ENCODE peak calls at places on chromosomes 1 and 21, in seven cellular contexts. One of them, this sample, is unnamed.

GRCh38 chr1:94729287-94729686 is 90.9 kb upstream of the SLC44A3 start:
- DNase-seq in neural crest cell: no peak
- DNase-seq in mammary epithelial cell: no peak
- DNase-seq in HFFc6: peak; percentile 51
- DNase-seq in PC-9: no peak
- DNase-seq in progenitor cell of endocrine pancreas: no peak
- DNase-seq in fibroblast of the aortic adventitia: peak; percentile 97
- DNase-seq in this sample: no peak

GRCh38 chr1:50416553-50417453 is 6.4 kb downstream of the DMRTA2 start:
- DNase-seq in neural crest cell: no peak
- DNase-seq in HFFc6: no peak
- DNase-seq in progenitor cell of endocrine pancreas: no peak
- DNase-seq in fibroblast of the aortic adventitia: no peak
- DNase-seq in PC-9: no peak
- DNase-seq in mammary epithelial cell: no peak
- DNase-seq in this sample: no peak

GRCh38 chr1:210702512-210702911 is 373.8 kb downstream of the HHAT start:
- DNase-seq in HFFc6: no peak
- DNase-seq in PC-9: no peak
- DNase-seq in progenitor cell of endocrine pancreas: no peak
- DNase-seq in neural crest cell: no peak
- DNase-seq in fibroblast of the aortic adventitia: no peak
- DNase-seq in mammary epithelial cell: no peak
- DNase-seq in this sample: no peak

GRCh38 chr1:205088341-205088740 is 4.1 kb upstream of the TMEM81 start:
- DNase-seq in mammary epithelial cell: no peak
- DNase-seq in progenitor cell of endocrine pancreas: no peak
- DNase-seq in neural crest cell: no peak
- DNase-seq in HFFc6: peak; percentile 33
- DNase-seq in fibroblast of the aortic adventitia: no peak
- DNase-seq in PC-9: no peak
- DNase-seq in this sample: no peak

GRCh38 chr1:115725600-115725999 is 42.9 kb downstream of the CASQ2 start:
- DNase-seq in fibroblast of the aortic adventitia: no peak
- DNase-seq in mammary epithelial cell: no peak
- DNase-seq in PC-9: no peak
- DNase-seq in progenitor cell of endocrine pancreas: no peak
- DNase-seq in HFFc6: no peak
- DNase-seq in neural crest cell: no peak
- DNase-seq in this sample: no peak

GRCh38 chr1:209642817-209643216 is 9.4 kb downstream of the LAMB3 start:
- DNase-seq in progenitor cell of endocrine pancreas: no peak
- DNase-seq in PC-9: no peak
- DNase-seq in mammary epithelial cell: no peak
- DNase-seq in neural crest cell: no peak
- DNase-seq in fibroblast of the aortic adventitia: no peak
- DNase-seq in HFFc6: no peak
- DNase-seq in this sample: peak; percentile 55

GRCh38 chr1:6600410-6601048 is 2.1 kb downstream of the KLHL21 start:
- DNase-seq in progenitor cell of endocrine pancreas: no peak
- DNase-seq in HFFc6: no peak
- DNase-seq in fibroblast of the aortic adventitia: peak; percentile 34
- DNase-seq in PC-9: no peak
- DNase-seq in neural crest cell: no peak
- DNase-seq in mammary epithelial cell: no peak
- DNase-seq in this sample: no peak

GRCh38 chr1:57908471-57908870 is 484.6 kb upstream of the DAB1 start:
- DNase-seq in mammary epithelial cell: no peak
- DNase-seq in fibroblast of the aortic adventitia: no peak
- DNase-seq in progenitor cell of endocrine pancreas: no peak
- DNase-seq in neural crest cell: no peak
- DNase-seq in HFFc6: no peak
- DNase-seq in PC-9: no peak
- DNase-seq in this sample: no peak

GRCh38 chr21:45363921-45364463 is 41.0 kb upstream of the COL18A1 start:
- DNase-seq in HFFc6: peak; percentile 99
- DNase-seq in PC-9: peak; percentile 91
- DNase-seq in fibroblast of the aortic adventitia: peak; percentile 99
- DNase-seq in progenitor cell of endocrine pancreas: no peak
- DNase-seq in neural crest cell: no peak
- DNase-seq in mammary epithelial cell: peak; percentile 96
- DNase-seq in this sample: peak; percentile 64

GRCh38 chr21:35046880-35047229 is 2.2 kb downstream of the RUNX1 start:
- DNase-seq in fibroblast of the aortic adventitia: no peak
- DNase-seq in progenitor cell of endocrine pancreas: no peak
- DNase-seq in PC-9: peak; percentile 64
- DNase-seq in neural crest cell: no peak
- DNase-seq in HFFc6: no peak
- DNase-seq in mammary epithelial cell: no peak
- DNase-seq in this sample: no peak

GRCh38 chr1:206456577-206457375 is 13.5 kb upstream of the IKBKE start:
- DNase-seq in progenitor cell of endocrine pancreas: no peak
- DNase-seq in HFFc6: peak; percentile 75
- DNase-seq in mammary epithelial cell: peak; percentile 59
- DNase-seq in fibroblast of the aortic adventitia: no peak
- DNase-seq in neural crest cell: no peak
- DNase-seq in PC-9: peak; percentile 33
- DNase-seq in this sample: no peak

GRCh38 chr1:35298464-35298863 is 30.0 kb downstream of the ZMYM4 start:
- DNase-seq in PC-9: no peak
- DNase-seq in fibroblast of the aortic adventitia: peak; percentile 63
- DNase-seq in mammary epithelial cell: peak; percentile 57
- DNase-seq in HFFc6: peak; percentile 21
- DNase-seq in neural crest cell: no peak
- DNase-seq in progenitor cell of endocrine pancreas: no peak
- DNase-seq in this sample: no peak

GRCh38 chr1:193457676-193458075 is 271.3 kb upstream of the B3GALT2 start:
- DNase-seq in fibroblast of the aortic adventitia: no peak
- DNase-seq in neural crest cell: no peak
- DNase-seq in HFFc6: peak; percentile 57
- DNase-seq in progenitor cell of endocrine pancreas: no peak
- DNase-seq in mammary epithelial cell: no peak
- DNase-seq in PC-9: no peak
- DNase-seq in this sample: no peak

GRCh38 chr1:13764933-13765332 is 64.9 kb downstream of the PRDM2 start:
- DNase-seq in mammary epithelial cell: no peak
- DNase-seq in progenitor cell of endocrine pancreas: no peak
- DNase-seq in PC-9: no peak
- DNase-seq in HFFc6: no peak
- DNase-seq in fibroblast of the aortic adventitia: no peak
- DNase-seq in neural crest cell: no peak
- DNase-seq in this sample: no peak

GRCh38 chr1:153340356-153340755 is 8.3 kb downstream of the PGLYRP4 start:
- DNase-seq in progenitor cell of endocrine pancreas: no peak
- DNase-seq in mammary epithelial cell: no peak
- DNase-seq in neural crest cell: no peak
- DNase-seq in HFFc6: no peak
- DNase-seq in fibroblast of the aortic adventitia: no peak
- DNase-seq in PC-9: no peak
- DNase-seq in this sample: no peak

GRCh38 chr1:153669606-153670005 is 1.2 kb downstream of the ILF2 start:
- DNase-seq in fibroblast of the aortic adventitia: no peak
- DNase-seq in neural crest cell: no peak
- DNase-seq in HFFc6: no peak
- DNase-seq in progenitor cell of endocrine pancreas: no peak
- DNase-seq in PC-9: no peak
- DNase-seq in mammary epithelial cell: no peak
- DNase-seq in this sample: no peak

GRCh38 chr1:115282825-115283224 is 55.2 kb downstream of the NGF start:
- DNase-seq in fibroblast of the aortic adventitia: peak; percentile 88
- DNase-seq in progenitor cell of endocrine pancreas: no peak
- DNase-seq in neural crest cell: no peak
- DNase-seq in mammary epithelial cell: no peak
- DNase-seq in PC-9: no peak
- DNase-seq in HFFc6: no peak
- DNase-seq in this sample: no peak

GRCh38 chr1:110773813-110774212 is 99.1 kb upstream of the KCNA3 start:
- DNase-seq in neural crest cell: no peak
- DNase-seq in fibroblast of the aortic adventitia: no peak
- DNase-seq in PC-9: no peak
- DNase-seq in mammary epithelial cell: no peak
- DNase-seq in HFFc6: no peak
- DNase-seq in progenitor cell of endocrine pancreas: no peak
- DNase-seq in this sample: no peak

GRCh38 chr1:21293537-21294265 is 3.4 kb upstream of the ECE1 start:
- DNase-seq in progenitor cell of endocrine pancreas: no peak
- DNase-seq in neural crest cell: no peak
- DNase-seq in PC-9: no peak
- DNase-seq in HFFc6: no peak
- DNase-seq in fibroblast of the aortic adventitia: no peak
- DNase-seq in mammary epithelial cell: no peak
- DNase-seq in this sample: no peak

DNA sequence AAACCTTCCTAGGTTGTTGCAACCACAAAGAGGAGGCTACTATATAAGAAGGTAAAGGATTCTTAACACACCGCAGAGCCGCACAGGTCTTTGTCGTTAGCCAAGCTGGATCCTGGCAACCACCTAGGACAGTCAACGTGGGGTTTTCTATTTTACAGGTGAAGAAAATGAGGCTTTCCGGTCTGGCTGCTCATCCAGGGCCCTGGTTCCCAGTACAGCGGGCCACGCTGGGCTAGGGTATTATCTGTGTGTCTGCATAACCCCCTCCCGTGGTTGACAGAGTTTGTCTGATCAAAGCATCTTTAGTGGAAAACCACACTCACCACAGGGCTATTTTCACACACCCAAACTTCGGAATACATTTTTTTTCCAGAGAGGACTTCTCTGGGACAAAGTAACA is 39.0 kb upstream of the PDE9A start:
- DNase-seq in fibroblast of the aortic adventitia: no peak
- DNase-seq in neural crest cell: no peak
- DNase-seq in HFFc6: no peak
- DNase-seq in progenitor cell of endocrine pancreas: no peak
- DNase-seq in PC-9: no peak
- DNase-seq in mammary epithelial cell: peak; percentile 13
- DNase-seq in this sample: no peak
- TF ChIP-seq CTCF in fibroblast of the aortic adventitia: no peak
- TF ChIP-seq CTCF in neural crest cell: no peak
- TF ChIP-seq CTCF in HFFc6: no peak
- TF ChIP-seq CTCF in progenitor cell of endocrine pancreas: no peak
- TF ChIP-seq CTCF in PC-9: no peak
- TF ChIP-seq CTCF in mammary epithelial cell: no peak
- TF ChIP-seq CTCF in this sample: no peak

DNA sequence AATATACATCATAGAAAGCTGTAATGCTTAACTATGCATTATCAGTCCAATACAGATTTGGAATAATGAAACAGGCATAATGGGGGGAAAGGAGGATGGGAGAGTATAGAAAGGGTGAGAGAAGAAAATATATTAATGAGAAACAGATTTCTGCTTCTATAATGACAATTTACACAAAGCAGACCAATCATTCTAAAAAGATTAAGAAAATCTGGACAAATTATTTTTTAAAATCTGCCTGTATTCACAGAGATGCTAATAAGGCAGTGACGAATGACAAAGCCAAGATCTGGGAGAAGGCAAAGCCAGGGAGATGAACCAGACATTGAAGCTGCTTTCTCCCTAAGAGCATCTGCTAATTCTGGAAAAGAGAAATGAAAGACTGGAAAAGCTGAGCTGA is 50.0 kb downstream of the SPATA6 start:
- DNase-seq in neural crest cell: no peak
- DNase-seq in PC-9: no peak
- DNase-seq in mammary epithelial cell: no peak
- DNase-seq in fibroblast of the aortic adventitia: no peak
- DNase-seq in progenitor cell of endocrine pancreas: no peak
- DNase-seq in HFFc6: no peak
- DNase-seq in this sample: no peak
- TF ChIP-seq CTCF in neural crest cell: no peak
- TF ChIP-seq CTCF in PC-9: no peak
- TF ChIP-seq CTCF in mammary epithelial cell: no peak
- TF ChIP-seq CTCF in fibroblast of the aortic adventitia: no peak
- TF ChIP-seq CTCF in progenitor cell of endocrine pancreas: no peak
- TF ChIP-seq CTCF in HFFc6: no peak
- TF ChIP-seq CTCF in this sample: no peak

GRCh38 chr1:188719735-188720134 is 1757.9 kb downstream of the BRINP3 start:
- DNase-seq in progenitor cell of endocrine pancreas: no peak
- DNase-seq in fibroblast of the aortic adventitia: no peak
- DNase-seq in mammary epithelial cell: no peak
- DNase-seq in HFFc6: no peak
- DNase-seq in neural crest cell: no peak
- DNase-seq in PC-9: no peak
- DNase-seq in this sample: no peak

DNA sequence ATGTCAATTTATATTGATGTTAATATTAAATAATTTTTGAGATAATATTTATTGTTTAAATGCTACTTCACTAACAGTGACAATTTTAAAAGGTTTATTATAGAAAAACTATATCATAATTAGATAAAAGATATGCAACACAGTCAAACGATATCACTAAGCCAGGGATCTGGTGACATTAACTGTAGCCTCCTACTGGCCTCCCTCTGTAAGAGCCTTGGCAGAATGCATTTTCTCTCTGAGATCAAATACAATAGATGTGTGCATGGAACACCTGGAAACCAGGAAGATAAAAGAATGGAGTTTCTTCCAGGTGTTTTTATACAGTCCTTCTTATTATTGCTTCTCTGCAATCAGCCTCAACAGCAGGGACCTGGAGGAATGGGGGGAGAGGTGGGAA is 1762.1 kb downstream of the BRINP3 start:
- DNase-seq in HFFc6: no peak
- DNase-seq in PC-9: no peak
- DNase-seq in fibroblast of the aortic adventitia: no peak
- DNase-seq in progenitor cell of endocrine pancreas: no peak
- DNase-seq in mammary epithelial cell: peak; percentile 2
- DNase-seq in neural crest cell: no peak
- DNase-seq in this sample: no peak
- TF ChIP-seq CTCF in HFFc6: no peak
- TF ChIP-seq CTCF in PC-9: no peak
- TF ChIP-seq CTCF in fibroblast of the aortic adventitia: no peak
- TF ChIP-seq CTCF in progenitor cell of endocrine pancreas: peak; percentile 55
- TF ChIP-seq CTCF in mammary epithelial cell: peak; percentile 48
- TF ChIP-seq CTCF in neural crest cell: peak; percentile 48
- TF ChIP-seq CTCF in this sample: no peak

DNA sequence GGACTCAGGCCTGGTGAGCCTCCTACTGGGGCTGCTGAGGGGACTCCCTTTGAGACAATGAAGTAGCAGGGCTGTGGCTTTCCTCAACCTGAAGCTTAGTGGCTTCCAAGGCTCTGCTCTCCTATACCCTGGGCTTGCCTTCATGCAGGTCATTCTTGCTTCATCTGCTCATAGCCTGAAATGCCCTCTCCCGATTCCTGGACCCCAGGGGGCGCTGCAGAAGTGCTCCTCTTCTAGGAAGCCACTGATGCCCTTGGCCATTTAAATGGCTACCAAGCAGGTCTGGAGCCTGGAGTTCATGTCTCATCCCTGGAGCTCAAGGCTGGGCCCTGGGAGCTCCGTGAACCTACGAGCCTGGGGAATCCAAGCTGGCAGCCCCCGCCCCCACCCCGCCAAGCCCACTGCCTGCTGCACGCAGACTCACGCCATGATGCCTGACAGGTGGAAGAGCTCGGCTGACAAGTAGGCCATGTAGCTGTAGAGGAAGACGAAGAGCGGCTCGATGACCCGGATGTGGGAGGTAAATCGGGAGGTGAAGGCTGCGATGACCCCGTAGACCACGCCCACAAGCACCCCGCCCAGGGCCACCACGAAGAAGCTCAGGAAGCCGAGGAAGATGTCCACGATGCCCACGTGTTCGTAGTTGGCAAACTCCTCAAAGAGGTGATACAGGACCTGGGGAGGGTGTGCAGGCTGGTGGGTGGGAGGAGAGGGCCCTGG is 45.7 kb downstream of the SLC9A1 start:
- DNase-seq in progenitor cell of endocrine pancreas: no peak
- DNase-seq in HFFc6: peak; percentile 26
- DNase-seq in fibroblast of the aortic adventitia: no peak
- DNase-seq in neural crest cell: no peak
- DNase-seq in mammary epithelial cell: no peak
- DNase-seq in PC-9: no peak
- DNase-seq in this sample: no peak
- TF ChIP-seq CTCF in progenitor cell of endocrine pancreas: no peak
- TF ChIP-seq CTCF in HFFc6: peak; percentile 70
- TF ChIP-seq CTCF in fibroblast of the aortic adventitia: peak; percentile 25
- TF ChIP-seq CTCF in neural crest cell: peak; percentile 30
- TF ChIP-seq CTCF in mammary epithelial cell: peak; percentile 47
- TF ChIP-seq CTCF in PC-9: peak; percentile 41
- TF ChIP-seq CTCF in this sample: peak; percentile 53